ENCODE peak calls at places on chromosomes 1 and 21, in nine cellular contexts. One of them, this sample, is unnamed.
A peak's percentile ranks its signal among the peaks of the same experiment; 100 is the strongest.

GRCh38 chr1:59522925-59523505 is 226.1 kb downstream of the FGGY start:
- DNase-seq in A549: no peak
- DNase-seq in left ventricle myocardium inferior: no peak
- DNase-seq in H9: no peak
- DNase-seq in omental fat pad: no peak
- DNase-seq in epithelial cell of esophagus: no peak
- DNase-seq in tibial nerve: no peak
- DNase-seq in GM23338: no peak
- DNase-seq in hepatocyte: peak; percentile 59
- DNase-seq in this sample: no peak

GRCh38 chr1:178412400-178412770 is 84.4 kb downstream of the CLEC20A start:
- DNase-seq in A549: no peak
- DNase-seq in left ventricle myocardium inferior: no peak
- DNase-seq in H9: no peak
- DNase-seq in omental fat pad: no peak
- DNase-seq in epithelial cell of esophagus: no peak
- DNase-seq in tibial nerve: no peak
- DNase-seq in GM23338: no peak
- DNase-seq in hepatocyte: no peak
- DNase-seq in this sample: no peak

GRCh38 chr1:66315675-66316074 is 218.3 kb upstream of the SGIP1 start:
- DNase-seq in A549: peak; percentile 27
- DNase-seq in left ventricle myocardium inferior: no peak
- DNase-seq in H9: no peak
- DNase-seq in omental fat pad: no peak
- DNase-seq in epithelial cell of esophagus: peak; percentile 94
- DNase-seq in tibial nerve: no peak
- DNase-seq in GM23338: no peak
- DNase-seq in hepatocyte: peak; percentile 20
- DNase-seq in this sample: no peak

GRCh38 chr1:175530167-175530566 is 213.2 kb downstream of the TNR start:
- DNase-seq in A549: no peak
- DNase-seq in left ventricle myocardium inferior: no peak
- DNase-seq in H9: peak; percentile 32
- DNase-seq in omental fat pad: no peak
- DNase-seq in epithelial cell of esophagus: no peak
- DNase-seq in tibial nerve: no peak
- DNase-seq in GM23338: no peak
- DNase-seq in hepatocyte: no peak
- DNase-seq in this sample: no peak

GRCh38 chr1:164780863-164781262 is 221.9 kb downstream of the PBX1 start:
- DNase-seq in A549: peak; percentile 34
- DNase-seq in left ventricle myocardium inferior: peak; percentile 40
- DNase-seq in H9: no peak
- DNase-seq in omental fat pad: no peak
- DNase-seq in epithelial cell of esophagus: peak; percentile 87
- DNase-seq in tibial nerve: no peak
- DNase-seq in GM23338: no peak
- DNase-seq in hepatocyte: peak; percentile 36
- DNase-seq in this sample: no peak

GRCh38 chr1:8863712-8864324 is 14.7 kb downstream of the ENO1 start:
- DNase-seq in A549: no peak
- DNase-seq in left ventricle myocardium inferior: no peak
- DNase-seq in H9: no peak
- DNase-seq in omental fat pad: no peak
- DNase-seq in epithelial cell of esophagus: no peak
- DNase-seq in tibial nerve: no peak
- DNase-seq in GM23338: peak; percentile 33
- DNase-seq in hepatocyte: no peak
- DNase-seq in this sample: no peak

GRCh38 chr1:31788138-31788824 is 24.1 kb upstream of the ADGRB2 start:
- DNase-seq in A549: peak; percentile 84
- DNase-seq in left ventricle myocardium inferior: peak; percentile 91
- DNase-seq in H9: peak; percentile 95
- DNase-seq in omental fat pad: peak; percentile 93
- DNase-seq in epithelial cell of esophagus: peak; percentile 91
- DNase-seq in tibial nerve: peak; percentile 96
- DNase-seq in GM23338: peak; percentile 97
- DNase-seq in hepatocyte: peak; percentile 96
- DNase-seq in this sample: peak; percentile 87

GRCh38 chr21:30839304-30839703 is 9.7 kb upstream of the KRTAP7-1 start:
- DNase-seq in A549: no peak
- DNase-seq in left ventricle myocardium inferior: no peak
- DNase-seq in H9: peak; percentile 73
- DNase-seq in omental fat pad: no peak
- DNase-seq in epithelial cell of esophagus: peak; percentile 52
- DNase-seq in tibial nerve: no peak
- DNase-seq in GM23338: peak; percentile 82
- DNase-seq in hepatocyte: peak; percentile 78
- DNase-seq in this sample: no peak

GRCh38 chr1:244599937-244600350 is 53.0 kb upstream of the DESI2 start:
- DNase-seq in A549: peak; percentile 72
- DNase-seq in left ventricle myocardium inferior: no peak
- DNase-seq in H9: no peak
- DNase-seq in omental fat pad: no peak
- DNase-seq in epithelial cell of esophagus: peak; percentile 96
- DNase-seq in tibial nerve: no peak
- DNase-seq in GM23338: no peak
- DNase-seq in hepatocyte: peak; percentile 74
- DNase-seq in this sample: no peak

GRCh38 chr1:12507631-12508030 is 110.4 kb downstream of the DHRS3 start:
- DNase-seq in A549: no peak
- DNase-seq in left ventricle myocardium inferior: no peak
- DNase-seq in H9: no peak
- DNase-seq in omental fat pad: no peak
- DNase-seq in epithelial cell of esophagus: no peak
- DNase-seq in tibial nerve: no peak
- DNase-seq in GM23338: no peak
- DNase-seq in hepatocyte: no peak
- DNase-seq in this sample: no peak

GRCh38 chr1:115432061-115432460 is 94.0 kb upstream of the NGF start:
- DNase-seq in A549: no peak
- DNase-seq in left ventricle myocardium inferior: no peak
- DNase-seq in H9: no peak
- DNase-seq in omental fat pad: no peak
- DNase-seq in epithelial cell of esophagus: peak; percentile 48
- DNase-seq in tibial nerve: no peak
- DNase-seq in GM23338: no peak
- DNase-seq in hepatocyte: peak; percentile 38
- DNase-seq in this sample: no peak

GRCh38 chr1:40838980-40839942 is 22.9 kb downstream of the CITED4 start:
- DNase-seq in A549: no peak
- DNase-seq in left ventricle myocardium inferior: no peak
- DNase-seq in H9: no peak
- DNase-seq in omental fat pad: no peak
- DNase-seq in epithelial cell of esophagus: no peak
- DNase-seq in tibial nerve: no peak
- DNase-seq in GM23338: no peak
- DNase-seq in hepatocyte: no peak
- DNase-seq in this sample: no peak

GRCh38 chr1:170369000-170369399 is 163.0 kb upstream of the GORAB start:
- DNase-seq in A549: no peak
- DNase-seq in left ventricle myocardium inferior: no peak
- DNase-seq in H9: no peak
- DNase-seq in omental fat pad: no peak
- DNase-seq in epithelial cell of esophagus: no peak
- DNase-seq in tibial nerve: no peak
- DNase-seq in GM23338: no peak
- DNase-seq in hepatocyte: no peak
- DNase-seq in this sample: no peak

GRCh38 chr1:11400155-11400554 is 78.8 kb upstream of the DISP3 start:
- DNase-seq in A549: no peak
- DNase-seq in left ventricle myocardium inferior: no peak
- DNase-seq in H9: no peak
- DNase-seq in omental fat pad: no peak
- DNase-seq in epithelial cell of esophagus: no peak
- DNase-seq in tibial nerve: no peak
- DNase-seq in GM23338: no peak
- DNase-seq in hepatocyte: no peak
- DNase-seq in this sample: no peak

GRCh38 chr1:225875044-225875822 is 6.9 kb downstream of the TMEM63A start:
- DNase-seq in A549: no peak
- DNase-seq in left ventricle myocardium inferior: no peak
- DNase-seq in H9: no peak
- DNase-seq in omental fat pad: no peak
- DNase-seq in epithelial cell of esophagus: peak; percentile 87
- DNase-seq in tibial nerve: no peak
- DNase-seq in GM23338: no peak
- DNase-seq in hepatocyte: peak; percentile 83
- DNase-seq in this sample: peak; percentile 73

GRCh38 chr1:19869929-19870328 is 12.3 kb upstream of the OTUD3 start:
- DNase-seq in A549: no peak
- DNase-seq in left ventricle myocardium inferior: no peak
- DNase-seq in H9: no peak
- DNase-seq in omental fat pad: no peak
- DNase-seq in epithelial cell of esophagus: no peak
- DNase-seq in tibial nerve: no peak
- DNase-seq in GM23338: no peak
- DNase-seq in hepatocyte: peak; percentile 39
- DNase-seq in this sample: no peak

GRCh38 chr1:206705187-206705586 is 20.5 kb downstream of the MAPKAPK2 start:
- DNase-seq in A549: no peak
- DNase-seq in left ventricle myocardium inferior: no peak
- DNase-seq in H9: no peak
- DNase-seq in omental fat pad: no peak
- DNase-seq in epithelial cell of esophagus: peak; percentile 74
- DNase-seq in tibial nerve: no peak
- DNase-seq in GM23338: peak; percentile 30
- DNase-seq in hepatocyte: peak; percentile 52
- DNase-seq in this sample: no peak

GRCh38 chr1:175221548-175222175 is 29.1 kb upstream of the KIAA0040 start:
- DNase-seq in A549: no peak
- DNase-seq in left ventricle myocardium inferior: peak; percentile 40
- DNase-seq in H9: peak; percentile 76
- DNase-seq in omental fat pad: no peak
- DNase-seq in epithelial cell of esophagus: peak; percentile 86
- DNase-seq in tibial nerve: no peak
- DNase-seq in GM23338: peak; percentile 85
- DNase-seq in hepatocyte: peak; percentile 74
- DNase-seq in this sample: peak; percentile 69

GRCh38 chr1:54566438-54567141 is 18.6 kb downstream of the ACOT11 start:
- DNase-seq in A549: no peak
- DNase-seq in left ventricle myocardium inferior: peak; percentile 7
- DNase-seq in H9: no peak
- DNase-seq in omental fat pad: no peak
- DNase-seq in epithelial cell of esophagus: peak; percentile 33
- DNase-seq in tibial nerve: no peak
- DNase-seq in GM23338: no peak
- DNase-seq in hepatocyte: no peak
- DNase-seq in this sample: no peak

GRCh38 chr1:172351761-172352161 is 68.7 kb upstream of the C1orf105 start:
- DNase-seq in A549: no peak
- DNase-seq in left ventricle myocardium inferior: no peak
- DNase-seq in H9: no peak
- DNase-seq in omental fat pad: no peak
- DNase-seq in epithelial cell of esophagus: no peak
- DNase-seq in tibial nerve: no peak
- DNase-seq in GM23338: no peak
- DNase-seq in hepatocyte: no peak
- DNase-seq in this sample: no peak

GRCh38 chr1:87329756-87330200 is 1.1 kb downstream of the LMO4 start:
- DNase-seq in A549: no peak
- DNase-seq in left ventricle myocardium inferior: no peak
- DNase-seq in H9: no peak
- DNase-seq in omental fat pad: no peak
- DNase-seq in epithelial cell of esophagus: peak; percentile 16
- DNase-seq in tibial nerve: no peak
- DNase-seq in GM23338: no peak
- DNase-seq in hepatocyte: no peak
- DNase-seq in this sample: no peak

GRCh38 chr1:35762204-35762603 is 7.6 kb downstream of the CLSPN start:
- DNase-seq in A549: no peak
- DNase-seq in left ventricle myocardium inferior: no peak
- DNase-seq in H9: no peak
- DNase-seq in omental fat pad: no peak
- DNase-seq in epithelial cell of esophagus: no peak
- DNase-seq in tibial nerve: no peak
- DNase-seq in GM23338: no peak
- DNase-seq in hepatocyte: no peak
- DNase-seq in this sample: no peak

GRCh38 chr1:151975311-151976014 is 18.2 kb downstream of the S100A10 start:
- DNase-seq in A549: no peak
- DNase-seq in left ventricle myocardium inferior: no peak
- DNase-seq in H9: no peak
- DNase-seq in omental fat pad: no peak
- DNase-seq in epithelial cell of esophagus: no peak
- DNase-seq in tibial nerve: no peak
- DNase-seq in GM23338: no peak
- DNase-seq in hepatocyte: peak; percentile 55
- DNase-seq in this sample: no peak

GRCh38 chr1:183185941-183186490 is at the start of gene LAMC2:
- DNase-seq in A549: peak; percentile 84
- DNase-seq in left ventricle myocardium inferior: no peak
- DNase-seq in H9: peak; percentile 86
- DNase-seq in omental fat pad: no peak
- DNase-seq in epithelial cell of esophagus: peak; percentile 98
- DNase-seq in tibial nerve: no peak
- DNase-seq in GM23338: peak; percentile 93
- DNase-seq in hepatocyte: peak; percentile 93
- DNase-seq in this sample: peak; percentile 71
- TF ChIP-seq CTCF in A549: peak; percentile 28
- TF ChIP-seq CTCF in left ventricle myocardium inferior: peak; percentile 35
- TF ChIP-seq CTCF in H9: peak; percentile 62
- TF ChIP-seq CTCF in omental fat pad: no peak
- TF ChIP-seq CTCF in epithelial cell of esophagus: peak; percentile 38
- TF ChIP-seq CTCF in tibial nerve: no peak
- TF ChIP-seq CTCF in GM23338: peak; percentile 52
- TF ChIP-seq CTCF in hepatocyte: peak; percentile 57
- TF ChIP-seq CTCF in this sample: no peak

GRCh38 chr21:46081862-46082637 is 15.9 kb upstream of the COL6A2 start:
- DNase-seq in A549: no peak
- DNase-seq in left ventricle myocardium inferior: no peak
- DNase-seq in H9: peak; percentile 16
- DNase-seq in omental fat pad: no peak
- DNase-seq in epithelial cell of esophagus: no peak
- DNase-seq in tibial nerve: no peak
- DNase-seq in GM23338: no peak
- DNase-seq in hepatocyte: no peak
- DNase-seq in this sample: peak; percentile 10
- TF ChIP-seq CTCF in A549: no peak
- TF ChIP-seq CTCF in left ventricle myocardium inferior: no peak
- TF ChIP-seq CTCF in H9: no peak
- TF ChIP-seq CTCF in omental fat pad: no peak
- TF ChIP-seq CTCF in epithelial cell of esophagus: no peak
- TF ChIP-seq CTCF in tibial nerve: no peak
- TF ChIP-seq CTCF in GM23338: no peak
- TF ChIP-seq CTCF in hepatocyte: no peak
- TF ChIP-seq CTCF in this sample: no peak

GRCh38 chr1:25492323-25492722 is 51.1 kb upstream of the LDLRAP1 start:
- DNase-seq in A549: no peak
- DNase-seq in left ventricle myocardium inferior: no peak
- DNase-seq in H9: peak; percentile 39
- DNase-seq in omental fat pad: no peak
- DNase-seq in epithelial cell of esophagus: no peak
- DNase-seq in tibial nerve: no peak
- DNase-seq in GM23338: peak; percentile 40
- DNase-seq in hepatocyte: no peak
- DNase-seq in this sample: no peak
- TF ChIP-seq CTCF in A549: no peak
- TF ChIP-seq CTCF in left ventricle myocardium inferior: no peak
- TF ChIP-seq CTCF in H9: no peak
- TF ChIP-seq CTCF in omental fat pad: no peak
- TF ChIP-seq CTCF in epithelial cell of esophagus: no peak
- TF ChIP-seq CTCF in tibial nerve: no peak
- TF ChIP-seq CTCF in GM23338: peak; percentile 25
- TF ChIP-seq CTCF in hepatocyte: no peak
- TF ChIP-seq CTCF in this sample: no peak

GRCh38 chr1:119140177-119141019 is at the start of gene WARS2:
- DNase-seq in A549: peak; percentile 65
- DNase-seq in left ventricle myocardium inferior: peak; percentile 94
- DNase-seq in H9: peak; percentile 98
- DNase-seq in omental fat pad: peak; percentile 76
- DNase-seq in epithelial cell of esophagus: peak; percentile 99
- DNase-seq in tibial nerve: peak; percentile 97
- DNase-seq in GM23338: peak; percentile 98
- DNase-seq in hepatocyte: peak; percentile 98
- DNase-seq in this sample: peak; percentile 97
- TF ChIP-seq CTCF in A549: no peak
- TF ChIP-seq CTCF in left ventricle myocardium inferior: no peak
- TF ChIP-seq CTCF in H9: no peak
- TF ChIP-seq CTCF in omental fat pad: no peak
- TF ChIP-seq CTCF in epithelial cell of esophagus: no peak
- TF ChIP-seq CTCF in tibial nerve: peak; percentile 23
- TF ChIP-seq CTCF in GM23338: peak; percentile 1
- TF ChIP-seq CTCF in hepatocyte: no peak
- TF ChIP-seq CTCF in this sample: peak; percentile 6